ENCODE peak calls at places on chromosomes 11 and 22, in eight cellular contexts. A is heart left ventricle; U is uterus; S is CD8-positive, alpha-beta T cell; H is cardiac muscle cell; P is neural progenitor cell; F is HCT116; J is PC-3. W is an unnamed sample. For H3K9me3, the result is how much of the 10 kb centered on the place peaks cover.

GRCh38 chr11:76615950-76616349 is 54.6 kb downstream of the LRRC32 start:
- DNase-seq in A (peak), U (peak), S (no peak), H (no peak), P (no peak), F (no peak), J (no peak), W (peak)

GRCh38 chr22:33842421-33843094 is 77.7 kb downstream of the LARGE1 start:
- DNase-seq in A (no peak), U (no peak), S (no peak), H (peak), P (no peak), F (no peak), J (no peak), W (no peak)

GRCh38 chr11:72930011-72930410 is 115.8 kb downstream of the ATG16L2 start:
- DNase-seq in A (no peak), U (no peak), S (no peak), H (peak), P (peak), F (no peak), J (peak), W (no peak)

GRCh38 chr22:37273846-37274225 is 8.5 kb upstream of the CYTH4 start:
- DNase-seq in A (no peak), U (no peak), S (no peak), H (no peak), P (no peak), F (no peak), J (no peak), W (no peak)

GRCh38 chr11:61069427-61069826 is 32.9 kb upstream of the CD5 start:
- DNase-seq in A (no peak), U (no peak), S (no peak), H (no peak), P (no peak), F (no peak), J (no peak), W (no peak)

GRCh38 chr11:105372214-105372613 is 232.6 kb upstream of the CARD18 start:
- DNase-seq in A (no peak), U (no peak), S (no peak), H (peak), P (no peak), F (no peak), J (no peak), W (no peak)

GRCh38 chr11:110527146-110527545 is 97.4 kb downstream of the FDX1 start:
- DNase-seq in A (no peak), U (no peak), S (no peak), H (no peak), P (no peak), F (no peak), J (no peak), W (no peak)

GRCh38 chr22:24427500-24428164 is at the start of gene ADORA2A:
- DNase-seq in A (no peak), U (no peak), S (peak), H (no peak), P (no peak), F (no peak), J (no peak), W (no peak)

GRCh38 chr22:16608931-16609330 is 16.3 kb upstream of the CCT8L2 start:
- DNase-seq in A (no peak), U (no peak), S (no peak), H (no peak), P (no peak), F (no peak), J (no peak), W (no peak)

GRCh38 chr22:19598054-19598855 is 74.0 kb upstream of the CLDN5 start:
- DNase-seq in A (no peak), U (no peak), S (no peak), H (no peak), P (no peak), F (no peak), J (peak), W (no peak)

GRCh38 chr11:84747871-84748270 is 879.3 kb downstream of the DLG2 start:
- DNase-seq in A (no peak), U (no peak), S (no peak), H (no peak), P (no peak), F (no peak), J (no peak), W (no peak)

GRCh38 chr11:133928628-133929059 is 28.1 kb downstream of the IGSF9B start:
- DNase-seq in A (no peak), U (no peak), S (no peak), H (no peak), P (no peak), F (no peak), J (peak), W (no peak)

GRCh38 chr11:70467196-70468085 is 69.1 kb downstream of the CTTN start:
- DNase-seq in A (peak), U (peak), S (no peak), H (peak), P (peak), F (peak), J (peak), W (no peak)

GRCh38 chr11:130760515-130761125 is 155.7 kb downstream of the SNX19 start:
- DNase-seq in A (no peak), U (no peak), S (no peak), H (no peak), P (no peak), F (no peak), J (no peak), W (no peak)

GRCh38 chr11:39786281-39786680 is 1673.2 kb downstream of the LRRC4C start:
- DNase-seq in A (no peak), U (no peak), S (no peak), H (no peak), P (no peak), F (no peak), J (no peak), W (no peak)

GRCh38 chr22:26360169-26360885 is 68.7 kb upstream of the ASPHD2 start:
- DNase-seq in A (peak), U (peak), S (peak), H (peak), P (peak), F (peak), J (peak), W (peak)

GRCh38 chr11:1014276-1014675 is 22.2 kb downstream of the MUC6 start:
- DNase-seq in A (no peak), U (no peak), S (no peak), H (no peak), P (no peak), F (no peak), J (no peak), W (no peak)

GRCh38 chr22:26883393-26883792 is 226.0 kb downstream of the MIAT start:
- DNase-seq in A (no peak), U (no peak), S (no peak), H (no peak), P (no peak), F (no peak), J (no peak), W (no peak)

GRCh38 chr11:120173771-120174170 is 35.9 kb upstream of the TRIM29 start:
- DNase-seq in A (no peak), U (no peak), S (no peak), H (no peak), P (no peak), F (no peak), J (no peak), W (peak)
- H3K27ac ChIP-seq in A (no peak), U (no peak), S (no peak), H (no peak), P (no peak), F (no peak), J (no peak), W (no peak)

DNA sequence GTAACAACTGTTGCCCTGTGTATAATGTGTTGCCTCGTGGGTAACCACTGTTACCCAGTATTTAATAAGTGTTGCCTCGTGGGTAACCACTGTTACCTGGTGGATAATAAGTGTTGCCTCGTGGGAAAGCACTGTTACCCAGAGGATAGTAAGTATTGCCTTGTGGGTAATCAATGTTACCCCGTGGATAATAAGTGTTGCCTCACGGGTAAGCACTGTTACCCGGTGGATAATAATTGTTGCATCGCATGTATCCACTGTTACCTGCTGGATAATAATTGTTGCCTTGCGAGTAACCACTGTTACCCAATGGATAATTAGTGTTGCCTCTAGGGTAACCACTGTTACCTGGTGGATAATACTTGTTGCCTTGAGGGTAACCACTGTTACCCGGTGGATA is 17.1 kb upstream of the NXPE4 start:
- DNase-seq in A (no peak), U (no peak), S (no peak), H (no peak), P (no peak), F (no peak), J (no peak), W (no peak)
- H3K9me3 ChIP-seq in A (under half), U (under half), S (under half), H (under half), P (under half), F (under half), J (under half), W (under half)

DNA sequence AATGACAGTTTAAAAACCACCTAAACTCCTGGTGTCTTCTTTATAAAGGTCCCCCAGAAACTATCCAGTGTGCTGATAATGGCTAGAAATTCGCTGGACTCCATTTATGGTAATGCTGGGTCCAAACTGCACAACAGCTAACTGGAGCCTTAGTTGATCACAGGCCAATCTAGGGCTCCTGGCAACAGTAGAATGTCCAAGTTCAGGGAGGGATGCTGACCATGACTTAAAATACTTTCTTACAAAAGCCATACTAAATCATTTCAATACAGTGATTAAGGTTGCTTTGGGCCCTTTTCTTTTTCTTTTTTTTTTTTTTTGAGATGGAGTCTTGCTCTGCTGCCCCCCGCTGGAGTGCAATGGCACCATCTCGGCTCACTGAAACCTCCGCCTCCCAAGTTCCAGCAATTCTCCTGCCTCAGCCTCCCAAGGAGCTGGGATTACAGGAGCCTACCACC is 14.5 kb upstream of the GAB2 start:
- DNase-seq in A (no peak), U (peak), S (no peak), H (peak), P (peak), F (no peak), J (peak), W (no peak)
- TF ChIP-seq CTCF in A (peak), U (no peak), S (no peak), H (peak), P (peak), F (peak), J (peak), W (peak)

DNA sequence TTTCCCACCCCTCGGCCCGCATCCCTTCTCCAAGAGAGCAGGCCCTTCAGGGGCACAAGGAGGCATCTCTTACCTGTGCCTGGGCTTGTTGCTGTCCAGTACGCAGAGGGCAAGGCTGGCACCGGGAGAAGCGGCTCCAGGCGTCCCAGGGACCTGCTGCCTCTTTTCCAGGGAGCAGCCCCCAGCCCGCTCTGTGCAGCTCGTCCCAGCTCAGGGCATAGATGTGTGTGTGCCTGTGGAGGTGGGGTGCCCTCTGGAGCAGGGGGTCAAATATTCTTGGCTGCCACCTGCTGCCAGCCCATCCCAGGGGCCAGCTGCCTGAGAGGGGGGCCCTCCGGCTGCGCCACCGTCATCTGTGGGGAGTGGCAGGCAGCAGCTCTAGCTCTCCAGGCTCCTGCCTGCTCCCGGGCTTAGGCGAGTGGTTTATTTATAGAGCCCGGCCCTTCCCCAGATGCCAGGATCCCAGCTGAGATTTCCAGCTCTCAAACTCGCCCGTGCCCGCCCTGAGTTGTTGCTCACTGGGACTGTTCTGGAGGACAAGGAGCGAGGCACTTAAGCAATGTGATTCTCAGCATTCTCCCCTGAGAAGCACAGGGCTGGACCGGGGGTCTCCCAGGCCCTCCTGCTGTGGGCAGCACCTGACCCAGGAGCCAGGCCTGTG is 87.5 kb downstream of the RTL6 start:
- DNase-seq in A (peak), U (no peak), S (no peak), H (peak), P (no peak), F (no peak), J (no peak), W (no peak)
- H3K27ac ChIP-seq in A (no peak), U (no peak), S (no peak), H (peak), P (no peak), F (no peak), J (peak), W (no peak)

DNA sequence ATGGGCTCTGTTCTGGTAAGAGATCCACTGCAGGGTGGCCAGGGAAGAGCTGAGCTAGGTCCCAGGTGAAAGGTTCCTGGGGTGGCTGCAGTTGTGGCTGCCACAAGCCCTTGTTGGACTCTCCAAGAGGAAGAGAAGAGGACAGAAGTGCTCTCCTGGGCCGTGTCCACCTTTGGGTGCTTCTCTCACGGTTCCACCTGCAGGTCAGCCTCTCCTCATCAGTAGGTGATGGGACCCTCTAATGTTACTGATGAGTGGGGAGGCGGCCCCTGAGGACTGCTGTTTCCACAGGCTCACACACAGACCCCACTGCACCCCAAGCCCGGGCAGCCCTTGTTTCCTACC is 804.9 kb downstream of the BRD1 start:
- DNase-seq in A (no peak), U (no peak), S (no peak), H (no peak), P (no peak), F (no peak), J (no peak), W (no peak)
- H3K9me3 ChIP-seq in A (under half), U (under half), S (under half), H (under half), P (under half), F (under half), J (under half), W (under half)

GRCh38 chr11:68021167-68021787 is 9.2 kb upstream of the NDUFS8 start:
- DNase-seq in A (no peak), U (no peak), S (no peak), H (peak), P (peak), F (no peak), J (peak), W (no peak)
- TF ChIP-seq CTCF in A (no peak), U (no peak), S (no peak), H (peak), P (peak), F (peak), J (peak), W (no peak)

DNA sequence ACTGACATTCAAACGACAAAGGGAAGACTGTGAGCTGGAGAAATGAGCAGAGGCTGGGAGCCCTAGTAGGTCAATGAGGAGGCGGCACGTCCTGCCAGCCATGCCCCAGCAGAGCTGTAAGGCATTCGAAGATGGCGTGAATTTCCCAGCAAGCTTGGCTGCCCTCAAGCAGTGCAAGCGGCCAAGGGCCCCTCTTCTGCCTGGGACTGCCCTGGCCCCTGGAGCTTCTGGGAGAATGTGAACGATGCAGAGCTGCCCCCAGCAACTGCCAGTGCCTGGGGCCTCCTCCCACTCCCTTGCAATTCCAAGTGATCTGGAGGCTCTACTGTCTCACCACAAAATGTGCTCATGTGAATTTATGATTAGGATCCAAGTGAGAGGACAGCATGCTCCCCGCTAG is 4.3 kb downstream of the PPM1F start:
- DNase-seq in A (no peak), U (no peak), S (no peak), H (peak), P (no peak), F (no peak), J (no peak), W (no peak)
- H3K27ac ChIP-seq in A (peak), U (peak), S (no peak), H (no peak), P (no peak), F (no peak), J (no peak), W (no peak)

GRCh38 chr11:58741127-58741526 is 9.4 kb upstream of the GLYAT start:
- DNase-seq in A (no peak), U (no peak), S (no peak), H (no peak), P (no peak), F (no peak), J (no peak), W (no peak)

GRCh38 chr11:58745705-58746364 is 14.1 kb upstream of the GLYAT start:
- DNase-seq in A (no peak), U (no peak), S (no peak), H (no peak), P (no peak), F (no peak), J (no peak), W (no peak)

GRCh38 chr11:58742140-58742539 is 10.4 kb upstream of the GLYAT start:
- DNase-seq in A (no peak), U (no peak), S (no peak), H (no peak), P (no peak), F (no peak), J (no peak), W (no peak)

GRCh38 chr11:58744988-58745704 is 13.4 kb upstream of the GLYAT start:
- DNase-seq in A (no peak), U (no peak), S (no peak), H (no peak), P (no peak), F (no peak), J (no peak), W (no peak)

GRCh38 chr11:58742981-58743880 is 11.5 kb upstream of the GLYAT start:
- DNase-seq in A (no peak), U (no peak), S (no peak), H (no peak), P (no peak), F (no peak), J (no peak), W (no peak)
- H3K9me3 ChIP-seq in A (under half), U (under half), S (under half), H (under half), P (under half), F (under half), J (under half), W (under half)

GRCh38 chr11:96026310-96026709 is 102.4 kb upstream of the MTMR2 start:
- DNase-seq in A (no peak), U (no peak), S (no peak), H (no peak), P (no peak), F (no peak), J (no peak), W (no peak)
- TF ChIP-seq CTCF in A (no peak), U (no peak), S (no peak), H (no peak), P (no peak), F (no peak), J (no peak), W (no peak)

W was measured in tibial artery.